ENCODE peak calls at places on chromosomes 3 and 15, in seven cellular contexts. L is GM19239; B is stimulated activated CD8-positive, alpha-beta memory T cell treated with anti-CD3 and anti-CD28 coated beads, Interleukin-2, amount 100 ng/mL, for 1 hour; G is M059J; E is skeletal muscle cell; K is MV-4-11; D is Kasumi-1. X is an unnamed sample.

GRCh38 chr15:58931985-58932384 is 1.5 kb downstream of the SLTM start:
- DNase-seq in E (no peak), K (peak), D (peak), G (peak), B (no peak), L (peak), X (peak)

GRCh38 chr3:190210608-190211007 is 89.9 kb upstream of the P3H2 start:
- DNase-seq in G (no peak), B (no peak), L (no peak), K (no peak), D (no peak), E (no peak), X (no peak)

GRCh38 chr3:114886945-114887344 is 260.1 kb downstream of the ZBTB20 start:
- DNase-seq in G (no peak), L (no peak), E (no peak), D (no peak), K (no peak), B (no peak), X (no peak)

GRCh38 chr3:5187920-5188418 is 462 bp downstream of the EDEM1 start:
- DNase-seq in D (no peak), K (no peak), E (no peak), L (no peak), B (peak), G (peak), X (no peak)

GRCh38 chr15:52783191-52783829 is 6.8 kb downstream of the ONECUT1 start:
- DNase-seq in G (no peak), L (no peak), K (no peak), E (no peak), B (no peak), D (no peak), X (no peak)

GRCh38 chr3:106256249-106256957 is 387.6 kb upstream of the CBLB start:
- DNase-seq in D (no peak), B (no peak), E (no peak), K (no peak), G (no peak), L (no peak), X (no peak)

GRCh38 chr3:88596451-88596850 is 446.7 kb downstream of the C3orf38 start:
- DNase-seq in D (no peak), E (no peak), L (no peak), G (peak), B (no peak), K (no peak), X (no peak)

GRCh38 chr3:195200010-195200822 is 70.7 kb downstream of the XXYLT1 start:
- DNase-seq in B (no peak), G (peak), K (no peak), L (no peak), D (no peak), E (no peak), X (no peak)

GRCh38 chr3:26613999-26614398 is 8.6 kb upstream of the LRRC3B start:
- DNase-seq in D (no peak), L (no peak), E (no peak), G (no peak), K (peak), B (no peak), X (no peak)

GRCh38 chr15:88848203-88848602 is 45.0 kb downstream of the ACAN start:
- DNase-seq in E (no peak), L (no peak), G (no peak), B (no peak), K (no peak), D (no peak), X (no peak)

GRCh38 chr3:49165771-49166751 is at the start of gene CCDC71:
- DNase-seq in G (peak), D (peak), K (peak), B (peak), E (no peak), L (peak), X (peak)

X was measured in pons.